ENCODE peak calls at places on chromosomes 3 and 15, in eight cellular contexts. O, H, Y, G, A, K, S and R are unnamed samples.

GRCh38 chr15:80161473-80162016 is 8.7 kb downstream of the FAH start:
- DNase-seq in O (no peak), H (no peak), Y (no peak), G (no peak), A (no peak), K (no peak), S (no peak), R (no peak)

GRCh38 chr3:16240229-16241023 is 24.3 kb downstream of the DPH3 start:
- DNase-seq in O (peak; percentile 70), H (peak; percentile 77), Y (no peak), G (no peak), A (no peak), K (peak; percentile 77), S (no peak), R (peak; percentile 80)

GRCh38 chr15:65578904-65579728 is 31.8 kb downstream of the INTS14 start:
- DNase-seq in O (peak; percentile 15), H (no peak), Y (no peak), G (no peak), A (no peak), K (no peak), S (no peak), R (no peak)

GRCh38 chr15:80940851-80941250 is 48.8 kb downstream of the MESD start:
- DNase-seq in O (no peak), H (no peak), Y (no peak), G (no peak), A (no peak), K (no peak), S (no peak), R (no peak)

GRCh38 chr3:141246224-141246957 is 14.8 kb downstream of the PXYLP1 start:
- DNase-seq in O (no peak), H (no peak), Y (no peak), G (no peak), A (no peak), K (no peak), S (no peak), R (no peak)

GRCh38 chr3:170907519-170908234 is 760 bp downstream of the EIF5A2 start:
- DNase-seq in O (peak; percentile 33), H (no peak), Y (no peak), G (no peak), A (no peak), K (peak; percentile 9), S (peak; percentile 48), R (peak; percentile 5)

GRCh38 chr15:85137507-85138175 is 156.0 kb downstream of the PDE8A start:
- DNase-seq in O (no peak), H (no peak), Y (no peak), G (no peak), A (no peak), K (no peak), S (no peak), R (no peak)

GRCh38 chr15:35705030-35705884 is 159.3 kb upstream of the DPH6 start:
- DNase-seq in O (no peak), H (no peak), Y (no peak), G (no peak), A (no peak), K (no peak), S (peak; percentile 28), R (no peak)

GRCh38 chr3:67415504-67415903 is 238.9 kb downstream of the SUCLG2 start:
- DNase-seq in O (peak; percentile 52), H (no peak), Y (no peak), G (no peak), A (no peak), K (peak; percentile 54), S (no peak), R (no peak)

GRCh38 chr15:72307036-72307435 is 12.9 kb downstream of the CELF6 start:
- DNase-seq in O (no peak), H (no peak), Y (no peak), G (no peak), A (no peak), K (no peak), S (no peak), R (no peak)

GRCh38 chr3:47324278-47324865 is 41.6 kb downstream of the KLHL18 start:
- DNase-seq in O (peak; percentile 74), H (peak; percentile 78), Y (no peak), G (peak; percentile 52), A (no peak), K (peak; percentile 73), S (peak; percentile 44), R (peak; percentile 82)

GRCh38 chr15:101027273-101027901 is 108.2 kb downstream of the LRRK1 start:
- DNase-seq in O (no peak), H (no peak), Y (no peak), G (peak; percentile 25), A (peak; percentile 31), K (no peak), S (no peak), R (no peak)

GRCh38 chr3:66495633-66496032 is 5.2 kb downstream of the LRIG1 start:
- DNase-seq in O (no peak), H (no peak), Y (no peak), G (no peak), A (no peak), K (no peak), S (no peak), R (no peak)

GRCh38 chr3:17901893-17902292 is 159.5 kb upstream of the TBC1D5 start:
- DNase-seq in O (no peak), H (no peak), Y (no peak), G (no peak), A (no peak), K (no peak), S (no peak), R (no peak)

GRCh38 chr3:148329481-148330220 is 368.1 kb upstream of the AGTR1 start:
- DNase-seq in O (peak; percentile 28), H (peak; percentile 42), Y (no peak), G (no peak), A (no peak), K (no peak), S (peak; percentile 71), R (no peak)

GRCh38 chr3:134028486-134029255 is 1.1 kb downstream of the SLCO2A1 start:
- DNase-seq in O (no peak), H (no peak), Y (no peak), G (no peak), A (no peak), K (no peak), S (no peak), R (no peak)

GRCh38 chr15:42921049-42921731 is 612 bp upstream of the TTBK2 start:
- DNase-seq in O (peak; percentile 48), H (no peak), Y (peak; percentile 17), G (peak; percentile 27), A (peak; percentile 47), K (no peak), S (peak; percentile 14), R (peak; percentile 44)